ENCODE peak calls at places on chromosomes 16 and 17, in four cellular contexts. T is H9, Z is H1, U is mesendoderm. K is an unnamed sample. For H3K79me2, the result is how much of the 10 kb centered on the place peaks cover.

GRCh38 chr16:51012396-51012795 is 138.7 kb downstream of the SALL1 start:
- DNase-seq in T (no peak), Z (no peak), U (peak), K (no peak)

GRCh38 chr17:39461113-39461910 is at the start of gene CDK12:
- DNase-seq in T (peak), Z (peak), U (peak), K (peak)

GRCh38 chr17:65756760-65757159 is 195.3 kb upstream of the AXIN2 start:
- DNase-seq in T (no peak), Z (no peak), U (peak), K (no peak)

GRCh38 chr16:50311134-50311528 is 44.8 kb downstream of the ADCY7 start:
- DNase-seq in T (no peak), Z (no peak), U (no peak), K (no peak)

GRCh38 chr16:50335198-50335958 is 33.4 kb downstream of the BRD7 start:
- DNase-seq in T (no peak), Z (no peak), U (no peak), K (peak)

GRCh38 chr17:37368577-37368976 is 7.2 kb upstream of the C17orf78 start:
- DNase-seq in T (no peak), Z (no peak), U (no peak), K (no peak)

GRCh38 chr16:648071-648785 is 937 bp upstream of the WDR90 start:
- DNase-seq in T (peak), Z (peak), U (no peak), K (no peak)

GRCh38 chr16:11032922-11033291 is 88.5 kb downstream of the CLEC16A start:
- DNase-seq in T (no peak), Z (no peak), U (peak), K (no peak)

GRCh38 chr17:43477832-43478634 is 5.7 kb upstream of the DHX8 start:
- DNase-seq in T (no peak), Z (no peak), U (no peak), K (no peak)

GRCh38 chr17:10155334-10156081 is 42.9 kb downstream of the GAS7 start:
- DNase-seq in T (no peak), Z (no peak), U (no peak), K (no peak)

GRCh38 chr16:75648265-75649076 is 898 bp downstream of the TERF2IP start:
- DNase-seq in T (peak), Z (peak), U (peak), K (peak)

GRCh38 chr16:90046122-90046970 is 27.1 kb upstream of the DBNDD1 start:
- DNase-seq in T (peak), Z (no peak), U (peak), K (no peak)

GRCh38 chr16:57846078-57846697 is 43.9 kb upstream of the KIFC3 start:
- DNase-seq in T (peak), Z (peak), U (peak), K (peak)

GRCh38 chr16:89210165-89210903 is 7.2 kb upstream of the ZNF778 start:
- DNase-seq in T (no peak), Z (no peak), U (no peak), K (no peak)

GRCh38 chr17:8150194-8151119 is 1.7 kb downstream of the PER1 start:
- DNase-seq in T (no peak), Z (no peak), U (no peak), K (no peak)

GRCh38 chr17:78186689-78187595 is at the start of the genes AFMID and TK1:
- DNase-seq in T (peak), Z (peak), U (peak), K (peak)

GRCh38 chr16:58411736-58412614 is 19.7 kb downstream of the GINS3 start:
- DNase-seq in T (no peak), Z (no peak), U (peak), K (no peak)

GRCh38 chr16:75044800-75045361 is 46.1 kb downstream of the ZNRF1 start:
- DNase-seq in T (no peak), Z (no peak), U (no peak), K (no peak)

GRCh38 chr17:10384175-10384574 is 11.4 kb upstream of the MYH13 start:
- DNase-seq in T (no peak), Z (no peak), U (peak), K (no peak)

GRCh38 chr16:2243031-2243528 is 6.8 kb downstream of the DNASE1L2 start:
- DNase-seq in T (peak), Z (peak), U (peak), K (no peak)

GRCh38 chr17:68292689-68293040 is 1.4 kb downstream of the ARSG start:
- DNase-seq in T (no peak), Z (no peak), U (no peak), K (no peak)

GRCh38 chr17:82383411-82383810 is 11.8 kb downstream of the UTS2R start:
- DNase-seq in T (no peak), Z (no peak), U (no peak), K (no peak)

GRCh38 chr16:83549836-83550569 is 257.8 kb upstream of the HSBP1 start:
- DNase-seq in T (no peak), Z (no peak), U (peak), K (no peak)

GRCh38 chr16:14419817-14420216 is 210.2 kb downstream of the PARN start:
- DNase-seq in T (no peak), Z (no peak), U (no peak), K (no peak)

GRCh38 chr17:37447641-37448040 is 41.0 kb downstream of the TADA2A start:
- DNase-seq in T (no peak), Z (no peak), U (no peak), K (peak)

GRCh38 chr17:19337712-19338023 is 24.9 kb downstream of the B9D1 start:
- DNase-seq in T (no peak), Z (no peak), U (no peak), K (no peak)

GRCh38 chr17:36686123-36686669 is 84.8 kb downstream of the MRM1 start:
- DNase-seq in T (no peak), Z (no peak), U (peak), K (no peak)

GRCh38 chr16:15958703-15959348 is 9.4 kb downstream of the ABCC1 start:
- DNase-seq in T (no peak), Z (no peak), U (peak), K (no peak)

GRCh38 chr16:81739503-81739902 is 39.6 kb upstream of the PLCG2 start:
- DNase-seq in T (no peak), Z (no peak), U (no peak), K (no peak)

GRCh38 chr16:66486773-66487579 is 59.9 kb downstream of the BEAN1 start:
- DNase-seq in T (peak), Z (no peak), U (no peak), K (peak)

GRCh38 chr17:77332034-77332971 is 191.5 kb downstream of the SEC14L1 start:
- DNase-seq in T (no peak), Z (no peak), U (no peak), K (peak)

GRCh38 chr17:41959336-41960095 is 7.1 kb upstream of the CNP start:
- DNase-seq in T (peak), Z (peak), U (peak), K (peak)

GRCh38 chr16:3129137-3130131 is 5.4 kb upstream of the ZNF213 start:
- DNase-seq in T (peak), Z (peak), U (peak), K (peak)

DNA sequence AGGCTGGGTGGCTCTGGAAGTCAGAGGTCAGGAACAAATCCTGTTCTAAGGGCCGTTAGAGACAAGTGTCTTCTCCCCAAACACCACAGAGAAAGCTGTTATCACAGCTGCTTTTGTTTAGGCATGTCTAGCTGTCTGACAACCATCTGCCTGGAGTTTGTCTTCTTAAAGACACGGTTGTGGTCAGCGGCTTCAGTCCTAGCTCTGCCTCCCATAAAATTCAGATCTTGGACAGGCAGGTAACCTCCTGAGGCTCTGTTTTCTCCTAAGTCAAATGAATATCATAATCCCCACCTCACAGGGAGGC is 2.3 kb upstream of the ITGA3 start:
- DNase-seq in T (no peak), Z (no peak), U (no peak), K (no peak)
- H3K18ac ChIP-seq in T (no peak), Z (no peak), U (no peak), K (no peak)

GRCh38 chr17:45301674-45302073 is 15.1 kb downstream of the MAP3K14 start:
- DNase-seq in T (no peak), Z (no peak), U (no peak), K (no peak)

GRCh38 chr17:45298546-45299285 is 18.1 kb downstream of the MAP3K14 start:
- DNase-seq in T (no peak), Z (no peak), U (no peak), K (no peak)

GRCh38 chr17:45299311-45299710 is 17.5 kb downstream of the MAP3K14 start:
- DNase-seq in T (no peak), Z (no peak), U (no peak), K (peak)

GRCh38 chr17:45302649-45303173 is 14.1 kb downstream of the MAP3K14 start:
- DNase-seq in T (no peak), Z (no peak), U (no peak), K (peak)

DNA sequence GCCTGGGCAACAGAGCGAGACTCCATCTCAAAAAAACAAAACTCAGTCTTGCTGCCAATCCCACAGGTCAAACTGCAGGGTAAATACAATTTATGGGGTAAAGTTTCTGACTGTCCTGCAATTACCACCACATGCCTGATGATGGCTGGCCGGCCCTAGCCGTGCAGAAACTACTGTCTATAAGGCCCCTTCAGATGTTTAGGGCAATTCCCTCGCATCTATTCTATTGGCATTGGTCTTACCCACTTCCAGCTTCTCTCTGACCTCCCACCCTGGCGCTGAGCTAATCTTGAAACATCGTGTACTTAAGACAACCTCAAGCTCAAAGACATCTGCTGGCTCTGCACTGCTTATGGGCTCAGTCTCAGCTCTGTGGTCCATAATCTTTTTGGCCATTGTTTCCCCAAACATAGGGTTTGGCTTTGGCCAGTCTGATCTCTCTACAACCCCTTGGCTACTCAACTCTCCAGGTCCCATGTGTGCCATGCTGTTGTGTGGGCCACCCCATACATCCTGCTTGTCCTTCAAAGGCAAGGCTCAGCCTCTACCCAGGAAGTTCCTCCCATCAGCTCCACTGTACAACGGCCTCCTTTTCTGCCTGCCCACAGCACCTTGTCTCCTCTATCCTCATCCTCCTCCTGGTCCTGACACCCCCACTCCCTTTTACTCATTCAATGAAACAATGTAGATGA is 16.6 kb downstream of the MAP3K14 start:
- DNase-seq in T (no peak), Z (no peak), U (no peak), K (no peak)
- H3K79me2 ChIP-seq in T (under half), Z (under half), U (under half), K (under half)

GRCh38 chr17:57665696-57666095 is 79.4 kb downstream of the CCDC182 start:
- DNase-seq in T (peak), Z (no peak), U (no peak), K (no peak)
- H3K18ac ChIP-seq in T (peak), Z (no peak), U (no peak), K (no peak)

DNA sequence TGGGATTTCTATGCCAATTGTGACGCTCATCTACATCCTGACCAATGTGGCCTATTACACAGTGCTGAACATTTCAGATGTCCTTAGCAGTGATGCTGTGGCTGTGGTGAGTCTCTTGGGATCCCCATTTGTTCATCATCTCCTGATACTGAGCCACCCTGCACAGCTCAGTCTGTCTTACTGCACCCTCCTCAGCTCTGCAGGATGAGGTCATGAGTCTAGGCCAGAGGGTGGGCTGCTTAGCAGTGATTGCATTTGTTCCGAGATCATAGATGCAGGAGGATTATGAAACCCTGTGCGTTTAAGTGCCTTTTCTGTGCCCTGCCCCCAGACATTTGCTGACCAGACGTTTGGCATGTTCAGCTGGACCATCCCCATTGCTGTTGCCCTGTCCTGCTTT is 19.5 kb downstream of the SLC7A6OS start:
- DNase-seq in T (no peak), Z (no peak), U (no peak), K (peak)
- H3K79me2 ChIP-seq in T (under half), Z (under half), U (under half), K (under half)

GRCh38 chr16:28821874-28822519 is 802 bp upstream of the ATXN2L start:
- DNase-seq in T (no peak), Z (no peak), U (peak), K (peak)
- H3K18ac ChIP-seq in T (peak), Z (peak), U (no peak), K (peak)

GRCh38 chr17:28657756-28658155 is 4.0 kb downstream of the SDF2 start:
- DNase-seq in T (no peak), Z (no peak), U (no peak), K (no peak)

DNA sequence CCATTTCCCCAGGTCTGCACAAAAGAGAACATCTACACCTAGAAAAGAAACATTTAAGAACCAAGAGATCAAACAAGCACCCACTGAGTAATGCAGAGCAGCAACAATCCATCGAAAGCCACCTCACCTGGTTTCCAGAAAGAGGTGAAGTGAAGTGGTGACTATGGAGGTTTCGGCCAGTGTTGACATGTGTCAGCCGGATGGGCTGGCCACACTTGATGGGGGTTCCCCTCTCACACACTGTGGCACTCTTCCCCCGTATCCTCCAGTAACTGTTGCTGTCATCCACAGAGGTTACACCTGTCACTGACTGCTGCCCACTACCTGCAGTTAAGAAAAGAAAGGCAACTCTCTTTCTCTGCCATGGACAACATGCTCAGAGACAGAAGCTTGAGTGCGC is 6.5 kb downstream of the SDF2 start:
- DNase-seq in T (no peak), Z (no peak), U (no peak), K (no peak)
- H3K79me2 ChIP-seq in T (under half), Z (under half), U (under half), K (under half)

GRCh38 chr16:53081032-53081424 is 26.2 kb downstream of the CHD9 start:
- DNase-seq in T (no peak), Z (no peak), U (no peak), K (no peak)
- H3K18ac ChIP-seq in T (no peak), Z (no peak), U (no peak), K (no peak)

DNA sequence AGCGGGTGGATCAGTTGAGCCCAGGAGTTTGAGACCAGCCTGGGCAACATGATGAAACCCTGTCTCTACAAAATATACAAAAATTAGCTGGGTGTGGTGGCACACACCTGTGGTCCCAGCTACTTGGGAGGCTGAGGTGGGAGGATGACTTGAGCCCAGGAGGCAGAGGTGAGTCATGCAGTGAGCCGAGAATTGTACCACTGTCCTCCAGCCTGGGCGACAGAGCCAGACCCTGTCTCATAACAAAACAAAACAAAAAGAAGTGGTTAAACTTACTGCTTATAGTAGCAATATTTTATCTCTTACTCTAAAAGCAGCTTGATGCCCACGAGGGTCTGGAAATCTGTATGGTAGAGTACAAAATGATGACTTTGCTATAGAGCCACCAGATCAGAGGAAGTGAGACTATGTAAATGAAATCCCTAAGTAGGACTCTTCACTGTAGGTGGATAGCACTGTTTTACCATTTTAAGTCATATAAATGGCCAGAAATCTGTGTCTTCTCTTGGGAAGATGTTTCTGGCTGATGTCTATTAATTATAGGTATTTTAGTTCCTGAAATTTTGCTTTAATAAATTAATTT is 60.4 kb upstream of the MRC2 start:
- DNase-seq in T (no peak), Z (no peak), U (no peak), K (no peak)
- H3K79me2 ChIP-seq in T (under half), Z (under half), U (under half), K (under half)

GRCh38 chr17:16910341-16910740 is 61.6 kb downstream of the TNFRSF13B start:
- DNase-seq in T (peak), Z (peak), U (no peak), K (no peak)

GRCh38 chr17:16908282-16908681 is 63.6 kb downstream of the TNFRSF13B start:
- DNase-seq in T (peak), Z (peak), U (no peak), K (no peak)

GRCh38 chr17:16909887-16910286 is 62.0 kb downstream of the TNFRSF13B start:
- DNase-seq in T (peak), Z (peak), U (no peak), K (no peak)

GRCh38 chr17:16909472-16909871 is 62.4 kb downstream of the TNFRSF13B start:
- DNase-seq in T (peak), Z (peak), U (no peak), K (no peak)

GRCh38 chr17:16906670-16907069 is 65.2 kb downstream of the TNFRSF13B start:
- DNase-seq in T (no peak), Z (no peak), U (no peak), K (peak)
- H3K18ac ChIP-seq in T (no peak), Z (no peak), U (no peak), K (no peak)

K was measured in trophoblast cell.